ENCODE peak calls at places on chromosomes 16 and 17, in four cellular contexts. B is effector memory CD4-positive, alpha-beta T cell; F is pancreas; C is upper lobe of right lung. U is an unnamed sample.

GRCh38 chr16:30535106-30535776 is 583 bp upstream of the ZNF747 start:
- DNase-seq in B (peak; percentile 26), F (no peak), C (no peak), U (no peak)

GRCh38 chr17:29412780-29413565 is 22.8 kb downstream of the TAOK1 start:
- DNase-seq in B (no peak), F (no peak), C (peak; percentile 27), U (no peak)

GRCh38 chr17:58325976-58326468 is 2.6 kb downstream of the TSPOAP1 start:
- DNase-seq in B (no peak), F (no peak), C (peak; percentile 63), U (no peak)

GRCh38 chr17:38693700-38694329 is 11.3 kb upstream of the MLLT6 start:
- DNase-seq in B (no peak), F (peak; percentile 55), C (no peak), U (no peak)

GRCh38 chr17:77527394-77527793 is 386.6 kb downstream of the SEC14L1 start:
- DNase-seq in B (no peak), F (no peak), C (peak; percentile 23), U (no peak)

GRCh38 chr17:57516290-57517215 is 228.5 kb downstream of the CCDC182 start:
- DNase-seq in B (no peak), F (no peak), C (no peak), U (no peak)

GRCh38 chr16:65024649-65025243 is 97.1 kb downstream of the CDH11 start:
- DNase-seq in B (no peak), F (no peak), C (no peak), U (no peak)

GRCh38 chr17:78583091-78583490 is 5.9 kb upstream of the DNAH17 start:
- DNase-seq in B (no peak), F (no peak), C (no peak), U (no peak)

GRCh38 chr16:10552281-10552680 is 28.1 kb downstream of the EMP2 start:
- DNase-seq in B (no peak), F (no peak), C (no peak), U (no peak)

GRCh38 chr17:17704931-17705330 is 23.7 kb downstream of the RAI1 start:
- DNase-seq in B (no peak), F (no peak), C (no peak), U (no peak)

GRCh38 chr17:378068-378467 is 25.5 kb upstream of the RPH3AL start:
- DNase-seq in B (no peak), F (no peak), C (peak; percentile 3), U (no peak)

GRCh38 chr16:87053016-87053982 is 263.9 kb downstream of the C16orf95 start:
- DNase-seq in B (no peak), F (no peak), C (no peak), U (no peak)

GRCh38 chr16:70396209-70396904 is 42.5 kb downstream of the ST3GAL2 start:
- DNase-seq in B (no peak), F (no peak), C (no peak), U (no peak)

GRCh38 chr16:27109666-27110523 is 43.2 kb downstream of the C16orf82 start:
- DNase-seq in B (peak; percentile 54), F (peak; percentile 32), C (peak; percentile 81), U (peak; percentile 57)

GRCh38 chr16:22728167-22728836 is 85.7 kb upstream of the HS3ST2 start:
- DNase-seq in B (no peak), F (no peak), C (no peak), U (no peak)

GRCh38 chr17:2043785-2044184 is 2.0 kb downstream of the OVCA2 start:
- DNase-seq in B (no peak), F (no peak), C (no peak), U (no peak)

GRCh38 chr17:36034127-36034526 is 16.4 kb upstream of the CCL23 start:
- DNase-seq in B (no peak), F (no peak), C (no peak), U (no peak)

GRCh38 chr17:43918026-43918389 is 10.7 kb upstream of the MPP2 start:
- DNase-seq in B (no peak), F (no peak), C (no peak), U (no peak)

GRCh38 chr17:43917016-43917347 is 9.6 kb upstream of the MPP2 start:
- DNase-seq in B (no peak), F (no peak), C (no peak), U (no peak)

GRCh38 chr17:43917348-43918025 is 10.2 kb upstream of the MPP2 start:
- DNase-seq in B (no peak), F (no peak), C (peak; percentile 76), U (peak; percentile 51)

GRCh38 chr17:43915561-43915960 is 8.2 kb upstream of the MPP2 start:
- DNase-seq in B (no peak), F (no peak), C (no peak), U (no peak)

GRCh38 chr17:43916385-43916784 is 9.0 kb upstream of the MPP2 start:
- DNase-seq in B (no peak), F (no peak), C (no peak), U (no peak)
- H3K4me3 ChIP-seq in B (no peak overlapping the region), F (no peak overlapping the region), C (no peak overlapping the region), U (no peak overlapping the region)

DNA sequence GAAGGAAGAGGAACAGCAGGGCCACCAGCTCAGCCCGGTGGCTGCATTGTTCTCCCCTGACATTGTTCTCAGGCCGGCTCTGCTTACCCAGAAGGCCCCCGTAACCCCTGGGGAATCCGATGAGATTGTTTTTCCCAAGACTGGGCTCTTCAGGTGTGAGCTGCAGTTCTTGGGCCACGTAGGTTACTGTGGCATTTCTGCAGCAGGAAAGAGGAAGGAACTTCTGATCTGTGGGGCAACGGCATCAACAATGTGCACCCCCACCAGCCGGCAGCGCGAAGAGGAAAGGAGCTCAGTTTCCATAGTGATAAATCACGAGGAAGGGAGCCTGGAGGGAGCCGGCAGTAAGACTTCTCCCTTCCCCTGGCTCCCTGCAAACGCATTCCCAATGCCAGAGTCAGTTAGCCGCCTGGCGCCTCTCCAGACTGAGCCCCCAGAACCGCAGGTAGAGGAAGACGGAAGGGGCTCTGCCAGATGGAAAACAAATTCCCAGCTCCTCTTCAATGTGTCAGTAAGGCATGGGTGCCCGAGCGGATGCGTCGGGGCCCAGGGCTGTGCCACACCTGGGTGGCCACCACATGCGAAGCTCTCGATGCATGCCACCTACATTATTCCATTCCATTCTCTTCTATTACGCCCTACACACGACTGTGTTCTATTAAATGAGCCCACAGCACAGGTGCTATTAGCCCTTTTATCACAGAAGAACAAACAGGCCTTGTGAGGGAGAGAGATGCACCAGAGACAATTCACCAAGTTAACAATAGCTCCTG is 21.5 kb upstream of the PECAM1 start:
- DNase-seq in B (no peak), F (peak; percentile 43), C (peak; percentile 84), U (no peak)
- H3K27ac ChIP-seq in B (no peak overlapping the region), F (no peak overlapping the region), C (peak overlapping the region; percentile 83), U (no peak overlapping the region)

DNA sequence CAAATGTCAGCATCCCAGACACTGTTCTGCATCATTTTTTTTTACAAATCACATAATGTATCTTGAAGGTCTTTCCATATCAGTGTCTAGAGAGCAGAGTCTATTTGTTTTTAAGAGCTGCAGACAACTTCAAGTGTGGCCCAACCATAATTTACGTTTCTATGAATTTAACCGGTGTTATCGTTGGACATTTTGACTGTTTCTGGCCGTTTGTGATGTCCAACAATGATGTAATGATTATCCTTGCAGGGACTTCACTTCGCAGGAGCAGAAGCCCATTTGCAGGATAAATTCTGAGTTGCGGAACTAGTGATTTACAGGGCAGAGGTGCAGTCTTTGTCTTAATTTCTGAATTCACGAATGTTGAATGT is 26.9 kb upstream of the HLF start:
- DNase-seq in B (no peak), F (no peak), C (no peak), U (no peak)
- H3K4me3 ChIP-seq in B (peak overlapping the region; percentile 64), F (peak overlapping the region; percentile 45), C (peak overlapping the region; percentile 56), U (peak overlapping the region; percentile 65)

GRCh38 chr17:41785091-41785875 is 1.2 kb downstream of the JUP start:
- DNase-seq in B (no peak), F (no peak), C (no peak), U (no peak)

GRCh38 chr17:41786227-41787020 is at the start of gene JUP:
- DNase-seq in B (peak; percentile 80), F (peak; percentile 100), C (peak; percentile 100), U (peak; percentile 85)

GRCh38 chr17:41785876-41786226 is 660 bp downstream of the JUP start:
- DNase-seq in B (no peak), F (peak; percentile 73), C (peak; percentile 86), U (no peak)

GRCh38 chr17:41784207-41784744 is 2.2 kb downstream of the JUP start:
- DNase-seq in B (no peak), F (no peak), C (no peak), U (no peak)

DNA sequence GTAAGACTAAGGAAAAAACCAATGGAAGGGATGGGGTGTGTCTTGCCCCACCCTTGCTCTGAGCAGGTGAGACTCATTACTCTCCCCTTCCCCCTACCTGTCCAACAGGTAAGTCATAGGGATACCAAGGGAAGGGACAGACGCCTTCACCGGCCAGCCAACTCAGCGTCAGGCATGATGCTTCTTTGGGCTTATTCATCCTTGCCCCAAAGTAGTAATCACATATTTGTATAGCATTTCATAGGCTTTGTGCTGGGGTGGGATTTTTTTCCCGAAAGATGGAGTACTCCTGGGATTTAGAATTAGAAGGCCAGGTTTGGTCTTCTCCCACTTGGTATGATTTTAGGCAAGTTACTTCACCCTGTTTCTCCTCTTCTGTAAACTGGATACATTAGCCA is 509 bp upstream of the JUP start:
- DNase-seq in B (no peak), F (no peak), C (no peak), U (no peak)
- H3K27ac ChIP-seq in B (no peak overlapping the region), F (no peak overlapping the region), C (peak overlapping the region; percentile 12), U (no peak overlapping the region)

GRCh38 chr17:44110823-44111633 is 12.4 kb downstream of the HDAC5 start:
- DNase-seq in B (peak; percentile 22), F (peak; percentile 99), C (peak; percentile 98), U (peak; percentile 63)

GRCh38 chr17:44110011-44110686 is 13.3 kb downstream of the HDAC5 start:
- DNase-seq in B (no peak), F (no peak), C (no peak), U (no peak)

GRCh38 chr17:44106801-44107200 is 16.6 kb downstream of the HDAC5 start:
- DNase-seq in B (no peak), F (no peak), C (no peak), U (no peak)

GRCh38 chr17:44109312-44109630 is 14.2 kb downstream of the HDAC5 start:
- DNase-seq in B (no peak), F (no peak), C (no peak), U (no peak)

GRCh38 chr17:44108440-44109311 is 14.8 kb downstream of the HDAC5 start:
- DNase-seq in B (no peak), F (no peak), C (peak; percentile 75), U (no peak)
- H3K4me3 ChIP-seq in B (no peak overlapping the region), F (no peak overlapping the region), C (peak overlapping the region; percentile 52), U (no peak overlapping the region)

GRCh38 chr16:20865420-20866126 is 34.6 kb downstream of the DCUN1D3 start:
- DNase-seq in B (no peak), F (no peak), C (no peak), U (no peak)
- H3K27ac ChIP-seq in B (no peak overlapping the region), F (no peak overlapping the region), C (peak overlapping the region; percentile 53), U (no peak overlapping the region)

DNA sequence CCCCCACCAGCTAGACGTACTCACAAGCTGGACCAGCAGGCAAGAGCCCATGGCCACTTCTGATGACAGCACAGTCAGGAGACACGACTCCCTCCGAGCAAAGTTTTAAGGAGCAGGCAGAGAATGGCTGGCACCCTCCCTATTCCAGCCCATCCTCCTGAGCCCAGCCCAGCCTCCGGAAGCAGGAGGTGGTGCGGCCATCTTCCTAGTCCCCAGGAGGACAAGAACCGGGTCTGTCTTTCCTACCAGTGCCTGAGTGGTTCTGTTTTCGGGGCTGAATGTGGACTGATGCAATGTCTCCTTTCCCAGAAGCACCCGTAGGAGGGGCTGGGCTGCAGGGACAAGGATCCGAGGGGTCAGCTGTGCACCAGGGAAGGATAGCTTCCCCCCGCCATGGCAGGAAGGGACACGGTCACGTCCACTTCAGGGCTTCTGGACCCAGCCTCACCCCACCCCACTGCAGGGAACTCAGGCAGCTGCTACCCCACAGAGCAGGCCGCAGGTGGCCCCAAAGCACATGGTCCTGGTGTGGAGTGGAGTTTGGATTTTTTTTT is 41.7 kb upstream of the CBFA2T3 start:
- DNase-seq in B (no peak), F (no peak), C (no peak), U (no peak)
- H3K4me3 ChIP-seq in B (no peak overlapping the region), F (no peak overlapping the region), C (no peak overlapping the region), U (no peak overlapping the region)